ENCODE peak calls at places on chromosomes 3 and 15, in seven cellular contexts. U is Calu3, R is iris pigment epithelial cell, S is nephron progenitor cell, L is right cardiac atrium, G is psoas muscle, I is endothelial cell. C is an unnamed sample.

GRCh38 chr3:183158552-183159006 is 4.0 kb downstream of the LAMP3 start:
- DNase-seq in U (no peak), R (peak), S (no peak), L (no peak), G (no peak), I (no peak), C (no peak)

GRCh38 chr3:145557405-145557804 is 603.6 kb downstream of the PLOD2 start:
- DNase-seq in U (no peak), R (peak), S (no peak), L (peak), G (no peak), I (no peak), C (no peak)

GRCh38 chr3:45498532-45498931 is 96.0 kb upstream of the LIMD1 start:
- DNase-seq in U (no peak), R (no peak), S (peak), L (no peak), G (no peak), I (no peak), C (no peak)

GRCh38 chr15:101101676-101102075 is 150.2 kb downstream of the CHSY1 start:
- DNase-seq in U (no peak), R (no peak), S (no peak), L (no peak), G (no peak), I (no peak), C (no peak)

GRCh38 chr15:92584105-92584504 is 71.5 kb downstream of the FAM174B start:
- DNase-seq in U (no peak), R (no peak), S (no peak), L (no peak), G (no peak), I (no peak), C (peak)

GRCh38 chr3:27632431-27633223 is 89.5 kb downstream of the EOMES start:
- DNase-seq in U (peak), R (peak), S (peak), L (peak), G (peak), I (peak), C (peak)

GRCh38 chr3:128170866-128171516 is 17.7 kb downstream of the EEFSEC start:
- DNase-seq in U (peak), R (peak), S (peak), L (peak), G (peak), I (peak), C (no peak)

GRCh38 chr15:39102431-39102830 is 478.4 kb upstream of the THBS1 start:
- DNase-seq in U (no peak), R (no peak), S (no peak), L (no peak), G (no peak), I (no peak), C (no peak)

GRCh38 chr15:64825081-64825430 is 391 bp downstream of the PIF1 start:
- DNase-seq in U (no peak), R (peak), S (no peak), L (no peak), G (no peak), I (no peak), C (no peak)

GRCh38 chr3:117036259-117036799 is 326.8 kb downstream of the TUSC7 start:
- DNase-seq in U (no peak), R (peak), S (no peak), L (peak), G (no peak), I (no peak), C (peak)

GRCh38 chr3:40877651-40878463 is 321.4 kb upstream of the CTNNB1 start:
- DNase-seq in U (no peak), R (peak), S (no peak), L (peak), G (peak), I (no peak), C (peak)

GRCh38 chr3:34533468-34533867 is 735.0 kb downstream of the PDCD6IP start:
- DNase-seq in U (no peak), R (no peak), S (no peak), L (no peak), G (no peak), I (no peak), C (no peak)

GRCh38 chr15:73328149-73328820 is 40.5 kb downstream of the HCN4 start:
- DNase-seq in U (no peak), R (no peak), S (no peak), L (no peak), G (no peak), I (no peak), C (no peak)

GRCh38 chr15:58748040-58748786 is 1.3 kb downstream of the ADAM10 start:
- DNase-seq in U (no peak), R (no peak), S (no peak), L (no peak), G (no peak), I (no peak), C (no peak)

GRCh38 chr3:59341441-59341840 is 291.6 kb upstream of the CFAP20DC start:
- DNase-seq in U (no peak), R (no peak), S (no peak), L (no peak), G (no peak), I (no peak), C (no peak)

GRCh38 chr15:69998541-69999391 is 99.0 kb downstream of the TLE3 start:
- DNase-seq in U (no peak), R (no peak), S (no peak), L (no peak), G (no peak), I (no peak), C (no peak)

GRCh38 chr3:57464801-57465200 is 79.3 kb downstream of the DNAH12 start:
- DNase-seq in U (no peak), R (peak), S (no peak), L (no peak), G (no peak), I (no peak), C (no peak)

GRCh38 chr3:111601810-111602209 is 6.7 kb upstream of the ZBED2 start:
- DNase-seq in U (peak), R (no peak), S (no peak), L (no peak), G (no peak), I (no peak), C (no peak)

GRCh38 chr15:58438956-58439355 is 7.2 kb downstream of the LIPC start:
- DNase-seq in U (peak), R (peak), S (peak), L (no peak), G (no peak), I (peak), C (no peak)

GRCh38 chr3:153284282-153284938 is 122.4 kb downstream of the RAP2B start:
- DNase-seq in U (peak), R (peak), S (no peak), L (peak), G (peak), I (no peak), C (peak)

GRCh38 chr3:159796744-159797143 is 191.9 kb upstream of the IL12A start:
- DNase-seq in U (no peak), R (peak), S (no peak), L (no peak), G (no peak), I (no peak), C (no peak)

GRCh38 chr3:71478568-71478967 is 105.0 kb downstream of the FOXP1 start:
- DNase-seq in U (no peak), R (no peak), S (no peak), L (no peak), G (no peak), I (no peak), C (no peak)

GRCh38 chr3:42701371-42702065 is 1.1 kb downstream of the HHATL start:
- DNase-seq in U (peak), R (peak), S (peak), L (peak), G (peak), I (peak), C (peak)

GRCh38 chr3:52204337-52205073 is 6.5 kb downstream of the ALAS1 start:
- DNase-seq in U (no peak), R (peak), S (no peak), L (no peak), G (no peak), I (no peak), C (no peak)

GRCh38 chr3:169662215-169663070 is 1.1 kb downstream of the MECOM start:
- DNase-seq in U (peak), R (peak), S (peak), L (peak), G (peak), I (peak), C (peak)

GRCh38 chr3:171712168-171712938 is 97.9 kb downstream of the PLD1 start:
- DNase-seq in U (no peak), R (peak), S (no peak), L (no peak), G (no peak), I (no peak), C (no peak)

GRCh38 chr3:160475153-160475552 is 25.6 kb upstream of the TRIM59 start:
- DNase-seq in U (no peak), R (no peak), S (no peak), L (no peak), G (no peak), I (no peak), C (no peak)

GRCh38 chr3:194967126-194968117 is 281.7 kb downstream of the FAM43A start:
- DNase-seq in U (no peak), R (no peak), S (no peak), L (no peak), G (no peak), I (peak), C (no peak)

GRCh38 chr3:52721742-52722033 is 15.8 kb downstream of the SPCS1 start:
- DNase-seq in U (no peak), R (no peak), S (no peak), L (no peak), G (no peak), I (no peak), C (no peak)

GRCh38 chr3:189148090-189148507 is 23.7 kb upstream of the TPRG1 start:
- DNase-seq in U (peak), R (peak), S (peak), L (peak), G (peak), I (peak), C (peak)

GRCh38 chr15:80803580-80804525 is 24.7 kb downstream of the CEMIP start:
- DNase-seq in U (no peak), R (peak), S (no peak), L (no peak), G (no peak), I (no peak), C (no peak)

GRCh38 chr15:84910928-84911623 is 26.6 kb downstream of the SLC28A1 start:
- DNase-seq in U (no peak), R (no peak), S (no peak), L (no peak), G (peak), I (no peak), C (no peak)

GRCh38 chr3:127427169-127427655 is 139.4 kb upstream of the PRR20G start:
- DNase-seq in U (no peak), R (no peak), S (no peak), L (no peak), G (no peak), I (no peak), C (peak)

GRCh38 chr3:75341324-75342067 is 322.6 kb upstream of the FRG2C start:
- DNase-seq in U (no peak), R (no peak), S (no peak), L (no peak), G (no peak), I (peak), C (no peak)

GRCh38 chr3:159371928-159372327 is 570.1 kb downstream of the MFSD1 start:
- DNase-seq in U (no peak), R (no peak), S (no peak), L (no peak), G (no peak), I (no peak), C (no peak)

GRCh38 chr3:15520185-15520584 is 1.3 kb downstream of the COLQ start:
- DNase-seq in U (no peak), R (no peak), S (no peak), L (no peak), G (no peak), I (no peak), C (no peak)